ENCODE peak calls at places on chromosome 7, in seven cellular contexts. U is fibroblast of lung, R is body of pancreas, W is OCI-LY7, M is ovary, T is heart left ventricle, I is neuronal stem cell. V is an unnamed sample.
A peak's percentile ranks its signal among the peaks of the same experiment; 100 is the strongest.

GRCh38 chr7:45140827-45141226 is 16.8 kb upstream of the RAMP3 start:
- DNase-seq in M (no peak), I (no peak), W (peak; percentile 68), T (no peak), U (no peak), R (no peak), V (no peak)

GRCh38 chr7:139797607-139798006 is 19.8 kb upstream of the HIPK2 start:
- DNase-seq in R (no peak), W (no peak), T (no peak), M (no peak), I (no peak), U (no peak), V (no peak)

GRCh38 chr7:74267756-74268565 is 13.8 kb upstream of the RFC2 start:
- DNase-seq in U (no peak), R (no peak), W (no peak), I (no peak), T (no peak), M (no peak), V (no peak)

GRCh38 chr7:1007901-1008300 is 24.9 kb downstream of the CYP2W1 start:
- DNase-seq in T (no peak), M (no peak), U (no peak), R (no peak), W (no peak), I (no peak), V (no peak)

GRCh38 chr7:50321678-50322077 is 17.2 kb downstream of the IKZF1 start:
- DNase-seq in W (no peak), R (no peak), T (no peak), U (no peak), I (no peak), M (no peak), V (peak; percentile 75)

GRCh38 chr7:108079291-108080057 is 50.7 kb downstream of the LAMB4 start:
- DNase-seq in M (no peak), T (no peak), U (peak; percentile 97), R (no peak), W (no peak), I (no peak), V (no peak)

GRCh38 chr7:80278737-80279136 is 144.1 kb downstream of the GNAI1 start:
- DNase-seq in I (no peak), R (no peak), W (no peak), M (no peak), U (no peak), T (no peak), V (no peak)

GRCh38 chr7:157219154-157219553 is 80.4 kb downstream of the UBE3C start:
- DNase-seq in M (no peak), R (no peak), I (no peak), W (peak; percentile 9), T (no peak), U (no peak), V (no peak)

GRCh38 chr7:131502810-131503545 is 53.5 kb downstream of the PODXL start:
- DNase-seq in M (peak; percentile 67), U (peak; percentile 67), W (no peak), I (no peak), R (no peak), T (peak; percentile 77), V (no peak)

DNA sequence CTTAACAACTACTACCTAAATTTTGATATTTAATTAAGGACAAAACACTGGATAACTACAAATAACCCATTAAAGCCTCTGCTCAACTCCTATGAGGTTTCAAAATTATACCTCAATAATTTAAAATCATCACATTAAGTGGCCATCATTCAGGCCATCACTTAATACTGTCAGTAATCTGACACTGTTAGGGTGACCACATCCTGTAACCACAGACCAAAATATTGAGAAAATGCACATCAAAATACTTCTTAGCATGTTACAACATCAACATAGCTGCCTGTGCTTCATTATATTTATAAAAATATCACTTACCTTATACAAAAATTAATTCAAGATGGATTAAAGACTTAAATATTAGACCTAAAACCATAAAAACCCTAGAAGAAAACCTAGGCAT is 23.3 kb downstream of the SEM1 start:
- DNase-seq in R (no peak), T (no peak), I (no peak), W (no peak), M (no peak), U (no peak), V (no peak)
- H3K27ac ChIP-seq in R (no peak overlapping the region), T (no peak overlapping the region), I (no peak overlapping the region), W (no peak overlapping the region), M (no peak overlapping the region), U (no peak overlapping the region), V (no peak overlapping the region)

GRCh38 chr7:25121599-25121998 is 3.5 kb downstream of the CYCS start:
- DNase-seq in U (no peak), I (no peak), R (no peak), T (no peak), M (no peak), W (no peak), V (no peak)

GRCh38 chr7:25118048-25118753 is 6.9 kb downstream of the CYCS start:
- DNase-seq in I (no peak), R (no peak), W (no peak), M (no peak), T (no peak), U (no peak), V (no peak)

GRCh38 chr7:25119102-25119501 is 6.0 kb downstream of the CYCS start:
- DNase-seq in U (no peak), M (no peak), R (no peak), I (no peak), W (no peak), T (no peak), V (no peak)

GRCh38 chr7:25116621-25117020 is 8.4 kb downstream of the CYCS start:
- DNase-seq in I (no peak), T (no peak), W (no peak), U (no peak), M (no peak), R (no peak), V (no peak)

DNA sequence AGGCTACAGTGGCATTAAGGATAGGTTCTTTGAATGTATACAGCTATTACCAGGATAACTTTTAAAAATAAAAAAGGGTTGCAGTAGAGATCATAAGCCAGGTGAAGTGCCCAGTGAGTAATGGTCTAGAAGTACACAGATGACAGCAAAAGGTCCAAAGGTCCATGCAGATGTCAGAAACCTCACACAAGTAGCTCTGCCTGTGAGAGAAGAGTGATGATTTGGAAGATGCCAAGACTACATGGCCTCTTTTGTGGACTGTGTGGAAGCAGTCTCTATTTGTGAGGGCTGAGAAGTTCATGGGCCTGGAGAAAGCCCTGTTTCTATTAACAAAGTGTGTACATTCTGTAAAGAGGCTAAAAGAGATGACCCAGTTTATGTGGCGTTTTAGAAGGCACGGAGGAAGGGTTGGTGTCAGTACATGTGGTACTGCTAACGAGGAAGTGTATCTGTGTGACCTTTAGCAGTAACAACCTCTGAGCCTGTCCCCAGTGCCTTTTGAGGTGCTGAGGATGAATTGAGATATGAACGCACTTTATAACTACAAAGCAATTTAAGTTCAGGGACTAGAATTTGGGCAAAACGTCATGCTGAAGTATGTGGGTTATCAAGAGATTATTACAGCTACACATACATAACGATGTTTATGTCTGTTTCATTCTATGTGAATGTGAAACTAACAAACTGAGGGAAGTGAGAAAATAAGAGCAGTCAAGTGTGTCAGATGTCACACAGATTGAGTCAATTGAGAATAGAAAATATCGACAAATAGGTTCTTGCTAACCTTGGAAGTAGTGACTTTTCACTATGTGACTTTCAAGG is 7.6 kb downstream of the CYCS start:
- DNase-seq in T (no peak), R (no peak), U (no peak), W (peak; percentile 66), M (no peak), I (no peak), V (no peak)
- H3K4me1 ChIP-seq in T (peaks cover 6% of the 10 kb centered on the region), R (no peaks in the 10 kb centered on the region), U (peaks cover under 1% of the 10 kb centered on the region), W (peaks cover 44% of the 10 kb centered on the region), M (no peaks in the 10 kb centered on the region), I (no peaks in the 10 kb centered on the region), V (peaks cover 5% of the 10 kb centered on the region)

DNA sequence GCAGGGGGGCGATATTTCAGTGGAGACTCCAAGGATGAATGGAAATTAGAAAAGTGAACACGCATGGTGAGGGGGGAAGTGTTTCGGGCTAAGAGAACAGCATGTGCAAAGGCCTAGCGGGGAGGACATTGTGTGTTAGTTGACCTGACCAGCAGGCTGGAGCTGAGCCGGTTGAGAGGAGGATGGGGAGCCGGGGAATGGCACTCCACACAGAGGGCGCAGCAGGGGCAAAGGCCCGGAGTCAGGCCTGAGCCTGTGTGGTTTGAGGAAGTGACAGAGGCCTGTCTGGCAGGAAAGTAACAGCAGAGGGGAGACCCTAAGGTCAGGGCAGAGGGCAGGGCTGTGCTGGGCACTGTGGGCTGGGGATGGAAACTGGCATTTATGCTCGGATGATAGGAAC is 83.2 kb upstream of the ZNF479 start:
- DNase-seq in U (no peak), I (no peak), R (no peak), T (no peak), M (no peak), W (no peak), V (no peak)
- H3K9me3 ChIP-seq in U (no peaks in the 10 kb centered on the region), I (no peaks in the 10 kb centered on the region), R (no peaks in the 10 kb centered on the region), T (no peaks in the 10 kb centered on the region), M (peaks cover 5% of the 10 kb centered on the region), W (no peaks in the 10 kb centered on the region), V (no peaks in the 10 kb centered on the region)

GRCh38 chr7:77710067-77710466 is 13.8 kb downstream of the RSBN1L start:
- DNase-seq in W (no peak), U (no peak), T (no peak), R (no peak), I (no peak), M (no peak), V (no peak)

GRCh38 chr7:77716804-77717203 is 20.5 kb downstream of the RSBN1L start:
- DNase-seq in R (no peak), T (no peak), M (no peak), I (no peak), U (no peak), W (no peak), V (no peak)

GRCh38 chr7:77710861-77711260 is 14.6 kb downstream of the RSBN1L start:
- DNase-seq in T (no peak), I (no peak), R (no peak), W (no peak), U (no peak), M (no peak), V (no peak)

DNA sequence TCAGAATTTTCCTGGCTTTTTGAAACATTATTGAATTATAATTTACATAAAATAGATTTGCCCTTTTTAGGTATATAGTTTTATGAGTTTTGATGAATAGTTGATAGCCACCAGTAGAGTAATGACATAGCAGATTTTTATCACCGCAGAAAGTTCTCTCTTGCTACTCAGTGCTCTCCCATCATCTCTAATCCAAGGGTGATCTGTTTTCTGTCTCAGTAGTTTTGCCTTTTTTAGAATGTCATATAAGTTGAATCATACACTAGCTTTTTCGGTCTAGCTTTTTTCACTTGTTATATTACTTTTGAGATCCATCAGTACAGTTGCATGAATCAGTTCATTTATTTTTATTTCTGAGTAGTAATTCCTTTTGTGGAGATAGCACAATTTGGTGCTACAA is 17.9 kb downstream of the RSBN1L start:
- DNase-seq in I (no peak), T (no peak), R (no peak), U (no peak), W (no peak), M (no peak), V (no peak)
- H3K27ac ChIP-seq in I (no peak overlapping the region), T (no peak overlapping the region), R (no peak overlapping the region), U (no peak overlapping the region), W (no peak overlapping the region), M (no peak overlapping the region), V (no peak overlapping the region)